ENCODE peak calls at places on chromosomes 16 and 17, in eight cellular contexts. D is BE2C, K is GM23338, Y is bronchial epithelial cell, Z is dorsolateral prefrontal cortex, H is HCT116, W is prostate gland, P is PC-3. S is an unnamed sample.
A peak's percentile ranks its signal among the peaks of the same experiment; 100 is the strongest.

GRCh38 chr16:90020838-90021382 is 1.7 kb upstream of the DBNDD1 start:
- DNase-seq in D (peak; percentile 67), K (no peak), Y (no peak), Z (no peak), H (no peak), W (no peak), P (peak; percentile 12), S (peak; percentile 28)

GRCh38 chr16:22664561-22664997 is 149.4 kb upstream of the HS3ST2 start:
- DNase-seq in D (no peak), K (no peak), Y (no peak), Z (no peak), H (no peak), W (no peak), P (peak; percentile 50), S (no peak)

GRCh38 chr17:63848834-63849689 is 6.6 kb upstream of the SMARCD2 start:
- DNase-seq in D (no peak), K (peak; percentile 96), Y (peak; percentile 72), Z (peak; percentile 77), H (peak; percentile 99), W (peak; percentile 80), P (peak; percentile 95), S (peak; percentile 95)

GRCh38 chr16:65829076-65829475 is 537.4 kb upstream of the CDH5 start:
- DNase-seq in D (no peak), K (no peak), Y (no peak), Z (no peak), H (no peak), W (no peak), P (no peak), S (no peak)

GRCh38 chr16:14486520-14487303 is 143.3 kb downstream of the PARN start:
- DNase-seq in D (peak; percentile 79), K (peak; percentile 46), Y (peak; percentile 86), Z (peak; percentile 86), H (peak; percentile 57), W (peak; percentile 85), P (peak; percentile 92), S (peak; percentile 95)

GRCh38 chr16:11583889-11584565 is 2.7 kb downstream of the LITAF start:
- DNase-seq in D (no peak), K (no peak), Y (no peak), Z (no peak), H (no peak), W (peak; percentile 75), P (peak; percentile 41), S (no peak)

GRCh38 chr17:64781810-64782555 is 119.9 kb upstream of the SMURF2 start:
- DNase-seq in D (no peak), K (peak; percentile 37), Y (no peak), Z (no peak), H (no peak), W (no peak), P (no peak), S (no peak)

GRCh38 chr17:4340914-4341615 is 25.4 kb downstream of the UBE2G1 start:
- DNase-seq in D (no peak), K (no peak), Y (peak; percentile 17), Z (no peak), H (no peak), W (no peak), P (no peak), S (no peak)

GRCh38 chr17:7676533-7676932 is 10.8 kb downstream of the TP53 start:
- DNase-seq in D (no peak), K (peak; percentile 76), Y (no peak), Z (no peak), H (no peak), W (no peak), P (no peak), S (no peak)

GRCh38 chr17:45341389-45342158 is 24.8 kb upstream of the MAP3K14 start:
- DNase-seq in D (peak; percentile 75), K (peak; percentile 94), Y (peak; percentile 78), Z (no peak), H (peak; percentile 66), W (no peak), P (peak; percentile 36), S (peak; percentile 91)

GRCh38 chr17:39156491-39156890 is 5.1 kb upstream of the PLXDC1 start:
- DNase-seq in D (no peak), K (no peak), Y (no peak), Z (no peak), H (no peak), W (no peak), P (no peak), S (peak; percentile 13)

GRCh38 chr17:39618956-39619785 is 7.6 kb upstream of the PPP1R1B start:
- DNase-seq in D (no peak), K (no peak), Y (no peak), Z (no peak), H (no peak), W (no peak), P (no peak), S (no peak)

GRCh38 chr17:79017546-79017945 is 6.4 kb upstream of the C1QTNF1 start:
- DNase-seq in D (no peak), K (peak; percentile 60), Y (no peak), Z (no peak), H (no peak), W (no peak), P (no peak), S (no peak)

GRCh38 chr17:50613596-50613995 is 21.1 kb upstream of the ABCC3 start:
- DNase-seq in D (no peak), K (no peak), Y (no peak), Z (no peak), H (no peak), W (no peak), P (no peak), S (no peak)

GRCh38 chr16:87680272-87680644 is 78.0 kb downstream of the JPH3 start:
- DNase-seq in D (no peak), K (no peak), Y (no peak), Z (no peak), H (no peak), W (no peak), P (no peak), S (no peak)

GRCh38 chr16:50602531-50603205 is 54.5 kb downstream of the NKD1 start:
- DNase-seq in D (no peak), K (no peak), Y (peak; percentile 44), Z (no peak), H (no peak), W (peak; percentile 91), P (peak; percentile 58), S (no peak)

DNA sequence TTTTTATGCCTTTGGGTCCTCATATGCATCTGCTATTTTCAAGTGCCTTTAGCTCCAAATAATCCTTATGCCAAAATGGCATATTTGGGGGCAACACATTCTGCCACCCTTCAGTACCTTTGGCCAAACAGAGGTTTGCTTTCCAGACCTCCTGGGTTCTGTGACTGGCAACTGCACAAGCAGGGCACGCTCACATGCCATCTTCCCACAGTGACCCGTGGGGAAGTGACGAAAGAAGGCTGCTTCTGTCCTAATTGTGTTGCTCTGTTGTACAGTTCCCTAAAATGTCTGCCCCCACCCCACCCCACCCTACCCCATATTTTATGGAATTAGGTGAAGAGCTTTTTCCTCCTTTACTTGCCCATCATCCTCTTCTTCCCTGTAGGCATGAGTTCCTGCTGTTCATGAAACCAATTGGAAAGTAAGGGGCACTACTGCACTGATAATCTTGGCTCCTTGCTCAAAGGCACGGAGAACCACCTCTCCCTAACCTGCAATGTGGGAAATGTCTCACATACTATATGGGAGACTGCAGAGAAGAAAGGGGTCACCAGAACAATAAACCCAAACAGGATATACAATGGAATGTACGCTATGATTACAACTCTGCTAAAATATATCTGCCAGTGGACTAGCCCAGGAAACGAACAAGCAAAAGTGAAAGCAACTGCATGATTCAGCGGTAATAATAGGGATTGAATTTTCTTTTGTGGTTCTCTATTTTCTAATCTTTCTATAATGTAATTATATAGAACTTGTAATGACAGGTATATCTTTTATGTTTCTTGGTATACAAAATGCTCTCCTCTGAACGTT is 3.3 kb upstream of the SLFN12L start:
- DNase-seq in D (no peak), K (no peak), Y (peak; percentile 23), Z (no peak), H (no peak), W (no peak), P (peak; percentile 6), S (peak; percentile 50)
- H3K4me3 ChIP-seq in D (peak overlapping the region; percentile 19), K (no peak overlapping the region), Y (no peak overlapping the region), Z (peak overlapping the region; percentile 43), H (no peak overlapping the region), W (no peak overlapping the region), P (peak overlapping the region; percentile 44), S (peak overlapping the region; percentile 30)

GRCh38 chr17:1559743-1560581 is 2.6 kb downstream of the PITPNA start:
- DNase-seq in D (no peak), K (no peak), Y (no peak), Z (no peak), H (no peak), W (no peak), P (no peak), S (no peak)
- H3K4me3 ChIP-seq in D (no peak overlapping the region), K (no peak overlapping the region), Y (no peak overlapping the region), Z (peak overlapping the region; percentile 73), H (no peak overlapping the region), W (no peak overlapping the region), P (no peak overlapping the region), S (no peak overlapping the region)

GRCh38 chr17:82316651-82317393 is 586 bp downstream of the CD7 start:
- DNase-seq in D (peak; percentile 13), K (no peak), Y (no peak), Z (no peak), H (no peak), W (no peak), P (no peak), S (no peak)

GRCh38 chr17:82318772-82319606 is 1.6 kb upstream of the CD7 start:
- DNase-seq in D (no peak), K (no peak), Y (no peak), Z (no peak), H (no peak), W (no peak), P (no peak), S (no peak)

GRCh38 chr17:82315703-82316358 is 1.6 kb downstream of the CD7 start:
- DNase-seq in D (peak; percentile 10), K (peak; percentile 48), Y (no peak), Z (no peak), H (no peak), W (no peak), P (no peak), S (no peak)

GRCh38 chr17:82318169-82318498 is 726 bp upstream of the CD7 start:
- DNase-seq in D (no peak), K (no peak), Y (no peak), Z (no peak), H (no peak), W (no peak), P (no peak), S (no peak)

DNA sequence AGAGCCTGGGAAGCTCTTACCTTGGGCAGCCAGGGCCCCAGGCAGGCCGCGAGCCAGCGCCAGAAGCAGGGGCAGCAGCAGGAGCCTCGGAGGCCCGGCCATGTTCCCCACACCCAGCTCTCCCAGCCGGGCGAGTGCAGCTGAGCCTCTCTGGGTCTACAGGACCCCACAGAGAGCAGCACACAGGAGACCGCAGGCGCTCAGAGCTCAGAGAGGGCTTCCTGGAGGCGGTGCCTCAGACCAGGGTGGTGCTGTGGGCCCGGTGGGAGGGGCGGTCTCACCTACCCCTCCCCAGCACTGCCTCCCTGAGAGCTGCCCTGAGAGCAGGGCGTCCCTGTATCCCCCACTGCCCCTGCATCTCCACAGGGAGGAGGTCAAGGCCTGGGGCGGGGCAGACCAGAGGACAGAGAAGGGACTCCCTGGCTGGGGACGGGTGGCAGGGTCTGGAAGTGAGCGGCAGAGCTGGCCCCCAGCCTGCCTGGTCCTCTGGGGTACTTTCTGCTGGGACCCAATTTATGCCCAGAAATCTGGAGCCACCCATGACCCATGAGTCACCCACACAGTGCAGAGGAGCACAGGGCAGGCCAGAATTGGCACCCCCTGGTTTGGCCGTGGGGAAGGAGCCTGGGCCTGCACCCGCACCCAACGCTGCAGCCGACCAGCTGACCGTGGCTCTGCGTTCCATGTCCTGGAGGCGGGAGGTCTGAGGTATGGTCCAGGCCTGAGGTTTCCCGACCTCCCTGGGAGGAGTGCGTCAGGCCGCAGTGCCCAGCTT is at the start of gene CD7:
- DNase-seq in D (peak; percentile 28), K (no peak), Y (no peak), Z (no peak), H (no peak), W (no peak), P (no peak), S (no peak)
- H3K4me3 ChIP-seq in D (no peak within 1 kb of the TSS), K (no peak within 1 kb of the TSS), Y (no peak within 1 kb of the TSS), Z (no peak within 1 kb of the TSS), H (no peak within 1 kb of the TSS), W (no peak within 1 kb of the TSS), P (no peak within 1 kb of the TSS), S (no peak within 1 kb of the TSS)

GRCh38 chr16:68369168-68369567 is 58.3 kb downstream of the PRMT7 start:
- DNase-seq in D (no peak), K (no peak), Y (no peak), Z (no peak), H (no peak), W (no peak), P (no peak), S (no peak)
- H3K4me3 ChIP-seq in D (no peak overlapping the region), K (no peak overlapping the region), Y (no peak overlapping the region), Z (no peak overlapping the region), H (no peak overlapping the region), W (no peak overlapping the region), P (no peak overlapping the region), S (no peak overlapping the region)

S was measured in fibroblast of pulmonary artery.